ENCODE peak calls at places on chromosome X, in four cellular contexts. P is GM12878, X is HepG2, I is K562. T is an unnamed sample.

GRCh38 chrX:85004255-85004654 is 578 bp downstream of the APOOL start:
- DNase-seq in I (no peak), P (no peak), X (no peak), T (no peak)

GRCh38 chrX:16487620-16488380 is 162.2 kb upstream of the S100G start:
- DNase-seq in X (no peak), P (no peak), I (no peak), T (no peak)

GRCh38 chrX:111352424-111352823 is 59.6 kb downstream of the DCX start:
- DNase-seq in P (no peak), I (no peak), X (peak; percentile 0), T (no peak)

GRCh38 chrX:49166914-49167739 is 4.6 kb downstream of the MAGIX start:
- DNase-seq in X (no peak), I (peak; percentile 60), P (peak; percentile 51), T (no peak)

GRCh38 chrX:85052636-85053343 is 49.1 kb downstream of the APOOL start:
- DNase-seq in P (no peak), X (no peak), I (no peak), T (no peak)

GRCh38 chrX:145716226-145716625 is 101.4 kb upstream of the SLITRK2 start:
- DNase-seq in I (no peak), X (no peak), P (no peak), T (no peak)

GRCh38 chrX:11437642-11438379 is 144.6 kb downstream of the AMELX start:
- DNase-seq in X (peak; percentile 19), I (peak; percentile 57), P (no peak), T (no peak)

GRCh38 chrX:27918799-27919198 is 62.5 kb downstream of the DCAF8L1 start:
- DNase-seq in P (no peak), X (no peak), I (no peak), T (no peak)

GRCh38 chrX:148381603-148382002 is 118.8 kb upstream of the AFF2 start:
- DNase-seq in I (no peak), X (no peak), P (peak; percentile 8), T (no peak)

GRCh38 chrX:36867143-36867542 is 141.0 kb upstream of the FAM47C start:
- DNase-seq in X (peak; percentile 2), P (no peak), I (peak; percentile 2), T (peak; percentile 16)
- TF ChIP-seq TARDBP in X (no peak), P (no peak), I (no peak), T (no peak)

GRCh38 chrX:107442914-107443527 is 6.4 kb upstream of the FRMPD3 start:
- DNase-seq in P (no peak), I (no peak), X (no peak), T (no peak)
- TF ChIP-seq FOXK2 in P (no peak), I (no peak), X (no peak), T (no peak)

DNA sequence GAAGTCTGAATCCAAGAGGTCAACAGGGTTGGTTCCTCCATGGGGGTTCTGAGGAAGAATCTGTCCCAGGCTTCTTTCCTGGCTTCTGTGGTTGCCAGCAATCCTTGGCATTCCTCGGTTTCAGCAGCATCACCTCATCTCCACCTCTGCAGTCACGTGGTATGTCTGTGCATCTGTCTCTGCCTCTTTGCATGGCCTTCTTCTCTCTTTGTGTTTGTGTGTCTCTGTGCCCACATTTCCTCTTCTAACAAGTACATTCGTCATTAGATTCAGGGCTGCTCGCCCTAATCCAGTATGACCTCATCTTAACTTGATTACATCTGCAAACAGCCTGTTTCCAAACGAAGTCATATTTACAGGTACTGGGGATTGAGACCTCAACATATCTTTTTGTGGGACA is 114.0 kb downstream of the BCOR start:
- DNase-seq in P (no peak), X (no peak), I (no peak), T (no peak)
- TF ChIP-seq BHLHE40 in P (no peak), X (no peak), I (no peak), T (no peak)

DNA sequence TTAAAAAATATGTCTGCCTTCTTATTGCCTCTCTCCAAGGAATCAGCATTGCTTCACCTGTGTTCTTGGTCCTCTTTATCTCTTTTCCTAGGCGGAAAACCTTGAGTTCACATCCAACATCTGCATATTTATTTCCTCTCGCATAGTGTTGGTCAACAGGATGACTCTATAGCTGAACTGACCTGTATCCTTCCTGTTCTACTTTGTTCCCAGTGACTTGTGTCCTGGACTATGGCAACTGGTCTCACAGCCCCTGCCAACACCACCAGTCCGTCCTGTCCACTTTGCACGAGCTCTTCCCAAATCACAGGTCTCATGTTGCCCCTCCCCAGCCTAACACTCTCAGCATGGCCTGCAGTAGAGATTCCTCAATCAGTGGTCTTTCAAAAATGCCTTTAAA is 2.0 kb downstream of the DIPK2B start:
- DNase-seq in P (no peak), X (no peak), I (no peak), T (no peak)
- TF ChIP-seq TARDBP in P (no peak), X (no peak), I (no peak), T (no peak)